ENCODE peak calls at places on chromosomes 3 and 15, in six cellular contexts. E is uterus, V is EL, Q is NCI-H1436 treated with DMSO at 0.1 percent for 48 hours, G is AML-193, X is HFF-Myc. N is an unnamed sample.

GRCh38 chr3:132205609-132206008 is 111.6 kb upstream of the ACP3 start:
- DNase-seq in G (no peak), X (no peak), Q (no peak), E (no peak), V (no peak), N (no peak)

GRCh38 chr15:63489352-63489751 is 15.0 kb upstream of the USP3 start:
- DNase-seq in V (no peak), E (no peak), Q (no peak), X (no peak), G (no peak), N (no peak)

GRCh38 chr3:148075829-148076716 is 621.6 kb upstream of the AGTR1 start:
- DNase-seq in G (no peak), Q (peak), V (peak), E (no peak), X (peak), N (no peak)

GRCh38 chr3:33146791-33147445 is 33.1 kb downstream of the CRTAP start:
- DNase-seq in X (no peak), E (no peak), Q (no peak), G (no peak), V (peak), N (no peak)

GRCh38 chr3:174035317-174035886 is 637.9 kb downstream of the NLGN1 start:
- DNase-seq in G (no peak), Q (no peak), X (no peak), E (no peak), V (no peak), N (no peak)

GRCh38 chr3:102248981-102249705 is 185.7 kb upstream of the ZPLD1 start:
- DNase-seq in G (no peak), X (no peak), E (no peak), Q (no peak), V (no peak), N (no peak)

GRCh38 chr3:143331336-143331735 is 211.8 kb downstream of the CHST2 start:
- DNase-seq in X (peak), G (no peak), Q (no peak), V (peak), E (no peak), N (no peak)

GRCh38 chr3:184188080-184188479 is 2.1 kb downstream of the ABCF3 start:
- DNase-seq in E (no peak), X (no peak), Q (no peak), V (no peak), G (no peak), N (no peak)

GRCh38 chr3:99515-99914 is 97.0 kb upstream of the CHL1 start:
- DNase-seq in V (no peak), G (no peak), Q (peak), X (no peak), E (no peak), N (no peak)

GRCh38 chr3:63976166-63976861 is 47.0 kb downstream of the PSMD6 start:
- DNase-seq in Q (no peak), E (no peak), X (peak), V (peak), G (peak), N (no peak)